ENCODE peak calls at places on chromosomes 4 and X, in nine cellular contexts. One of them, this sample, is unnamed.

GRCh38 chr4:117831060-117831683 is 203.1 kb upstream of the NDST3 start:
- DNase-seq in adrenal gland: no peak
- DNase-seq in activated CD8-positive, alpha-beta memory T cell treated with anti-CD3 and anti-CD28 coated beads for 48 hours: no peak
- DNase-seq in CD8-positive, alpha-beta T cell: no peak
- DNase-seq in SW480: no peak
- DNase-seq in stromal cell of bone marrow: no peak
- DNase-seq in hepatocyte: no peak
- DNase-seq in neural crest cell: no peak
- DNase-seq in dorsolateral prefrontal cortex: no peak
- DNase-seq in this sample: no peak

GRCh38 chr4:115664285-115664684 is 550.9 kb upstream of the NDST4 start:
- DNase-seq in adrenal gland: no peak
- DNase-seq in activated CD8-positive, alpha-beta memory T cell treated with anti-CD3 and anti-CD28 coated beads for 48 hours: no peak
- DNase-seq in CD8-positive, alpha-beta T cell: no peak
- DNase-seq in SW480: no peak
- DNase-seq in stromal cell of bone marrow: no peak
- DNase-seq in hepatocyte: peak
- DNase-seq in neural crest cell: no peak
- DNase-seq in dorsolateral prefrontal cortex: no peak
- DNase-seq in this sample: no peak

GRCh38 chr4:38804654-38805295 is at the start of gene TLR1:
- DNase-seq in adrenal gland: no peak
- DNase-seq in activated CD8-positive, alpha-beta memory T cell treated with anti-CD3 and anti-CD28 coated beads for 48 hours: no peak
- DNase-seq in CD8-positive, alpha-beta T cell: no peak
- DNase-seq in SW480: peak
- DNase-seq in stromal cell of bone marrow: peak
- DNase-seq in hepatocyte: peak
- DNase-seq in neural crest cell: no peak
- DNase-seq in dorsolateral prefrontal cortex: no peak
- DNase-seq in this sample: no peak

GRCh38 chr4:4518747-4519146 is 23.1 kb downstream of the STX18 start:
- DNase-seq in adrenal gland: no peak
- DNase-seq in activated CD8-positive, alpha-beta memory T cell treated with anti-CD3 and anti-CD28 coated beads for 48 hours: no peak
- DNase-seq in CD8-positive, alpha-beta T cell: no peak
- DNase-seq in SW480: no peak
- DNase-seq in stromal cell of bone marrow: no peak
- DNase-seq in hepatocyte: no peak
- DNase-seq in neural crest cell: no peak
- DNase-seq in dorsolateral prefrontal cortex: no peak
- DNase-seq in this sample: no peak

GRCh38 chr4:53346920-53347852 is 18.7 kb downstream of the SCFD2 start:
- DNase-seq in adrenal gland: no peak
- DNase-seq in activated CD8-positive, alpha-beta memory T cell treated with anti-CD3 and anti-CD28 coated beads for 48 hours: no peak
- DNase-seq in CD8-positive, alpha-beta T cell: no peak
- DNase-seq in SW480: no peak
- DNase-seq in stromal cell of bone marrow: peak
- DNase-seq in hepatocyte: no peak
- DNase-seq in neural crest cell: no peak
- DNase-seq in dorsolateral prefrontal cortex: no peak
- DNase-seq in this sample: no peak

GRCh38 chrX:153708415-153708814 is 15.8 kb downstream of the BCAP31 start:
- DNase-seq in adrenal gland: peak
- DNase-seq in activated CD8-positive, alpha-beta memory T cell treated with anti-CD3 and anti-CD28 coated beads for 48 hours: no peak
- DNase-seq in CD8-positive, alpha-beta T cell: peak
- DNase-seq in SW480: peak
- DNase-seq in stromal cell of bone marrow: peak
- DNase-seq in hepatocyte: peak
- DNase-seq in neural crest cell: peak
- DNase-seq in dorsolateral prefrontal cortex: peak
- DNase-seq in this sample: peak

GRCh38 chr4:89640620-89641366 is 196.2 kb downstream of the SNCA start:
- DNase-seq in adrenal gland: peak
- DNase-seq in activated CD8-positive, alpha-beta memory T cell treated with anti-CD3 and anti-CD28 coated beads for 48 hours: no peak
- DNase-seq in CD8-positive, alpha-beta T cell: no peak
- DNase-seq in SW480: peak
- DNase-seq in stromal cell of bone marrow: peak
- DNase-seq in hepatocyte: peak
- DNase-seq in neural crest cell: peak
- DNase-seq in dorsolateral prefrontal cortex: no peak
- DNase-seq in this sample: peak

GRCh38 chr4:62528874-62529273 is 1328.7 kb downstream of the ADGRL3 start:
- DNase-seq in adrenal gland: no peak
- DNase-seq in activated CD8-positive, alpha-beta memory T cell treated with anti-CD3 and anti-CD28 coated beads for 48 hours: no peak
- DNase-seq in CD8-positive, alpha-beta T cell: no peak
- DNase-seq in SW480: no peak
- DNase-seq in stromal cell of bone marrow: no peak
- DNase-seq in hepatocyte: no peak
- DNase-seq in neural crest cell: no peak
- DNase-seq in dorsolateral prefrontal cortex: no peak
- DNase-seq in this sample: no peak

GRCh38 chr4:186298034-186298647 is 32.2 kb downstream of the F11 start:
- DNase-seq in adrenal gland: no peak
- DNase-seq in activated CD8-positive, alpha-beta memory T cell treated with anti-CD3 and anti-CD28 coated beads for 48 hours: no peak
- DNase-seq in CD8-positive, alpha-beta T cell: no peak
- DNase-seq in SW480: no peak
- DNase-seq in stromal cell of bone marrow: no peak
- DNase-seq in hepatocyte: peak
- DNase-seq in neural crest cell: no peak
- DNase-seq in dorsolateral prefrontal cortex: no peak
- DNase-seq in this sample: peak

GRCh38 chrX:11422529-11422857 is 129.3 kb downstream of the AMELX start:
- DNase-seq in adrenal gland: no peak
- DNase-seq in activated CD8-positive, alpha-beta memory T cell treated with anti-CD3 and anti-CD28 coated beads for 48 hours: no peak
- DNase-seq in CD8-positive, alpha-beta T cell: no peak
- DNase-seq in SW480: no peak
- DNase-seq in stromal cell of bone marrow: no peak
- DNase-seq in hepatocyte: no peak
- DNase-seq in neural crest cell: no peak
- DNase-seq in dorsolateral prefrontal cortex: no peak
- DNase-seq in this sample: no peak

GRCh38 chrX:71198066-71198465 is 25.0 kb upstream of the GJB1 start:
- DNase-seq in adrenal gland: no peak
- DNase-seq in activated CD8-positive, alpha-beta memory T cell treated with anti-CD3 and anti-CD28 coated beads for 48 hours: no peak
- DNase-seq in CD8-positive, alpha-beta T cell: no peak
- DNase-seq in SW480: no peak
- DNase-seq in stromal cell of bone marrow: no peak
- DNase-seq in hepatocyte: no peak
- DNase-seq in neural crest cell: no peak
- DNase-seq in dorsolateral prefrontal cortex: no peak
- DNase-seq in this sample: no peak

GRCh38 chrX:123814343-123814742 is 45.5 kb upstream of the XIAP start:
- DNase-seq in adrenal gland: no peak
- DNase-seq in activated CD8-positive, alpha-beta memory T cell treated with anti-CD3 and anti-CD28 coated beads for 48 hours: no peak
- DNase-seq in CD8-positive, alpha-beta T cell: no peak
- DNase-seq in SW480: peak
- DNase-seq in stromal cell of bone marrow: no peak
- DNase-seq in hepatocyte: no peak
- DNase-seq in neural crest cell: no peak
- DNase-seq in dorsolateral prefrontal cortex: no peak
- DNase-seq in this sample: no peak

GRCh38 chrX:1262369-1262768 is 6.2 kb upstream of the CSF2RA start:
- DNase-seq in adrenal gland: no peak
- DNase-seq in activated CD8-positive, alpha-beta memory T cell treated with anti-CD3 and anti-CD28 coated beads for 48 hours: no peak
- DNase-seq in CD8-positive, alpha-beta T cell: no peak
- DNase-seq in SW480: no peak
- DNase-seq in stromal cell of bone marrow: no peak
- DNase-seq in hepatocyte: no peak
- DNase-seq in neural crest cell: no peak
- DNase-seq in dorsolateral prefrontal cortex: no peak
- DNase-seq in this sample: peak

GRCh38 chr4:140091305-140091704 is 62.7 kb downstream of the MAML3 start:
- DNase-seq in adrenal gland: no peak
- DNase-seq in activated CD8-positive, alpha-beta memory T cell treated with anti-CD3 and anti-CD28 coated beads for 48 hours: no peak
- DNase-seq in CD8-positive, alpha-beta T cell: no peak
- DNase-seq in SW480: no peak
- DNase-seq in stromal cell of bone marrow: no peak
- DNase-seq in hepatocyte: no peak
- DNase-seq in neural crest cell: no peak
- DNase-seq in dorsolateral prefrontal cortex: no peak
- DNase-seq in this sample: no peak

GRCh38 chr4:165207016-165207430 is 338 bp upstream of the KLHL2 start:
- DNase-seq in adrenal gland: peak
- DNase-seq in activated CD8-positive, alpha-beta memory T cell treated with anti-CD3 and anti-CD28 coated beads for 48 hours: no peak
- DNase-seq in CD8-positive, alpha-beta T cell: no peak
- DNase-seq in SW480: peak
- DNase-seq in stromal cell of bone marrow: no peak
- DNase-seq in hepatocyte: peak
- DNase-seq in neural crest cell: no peak
- DNase-seq in dorsolateral prefrontal cortex: no peak
- DNase-seq in this sample: peak

GRCh38 chrX:14899607-14900006 is 26.4 kb downstream of the MOSPD2 start:
- DNase-seq in adrenal gland: no peak
- DNase-seq in activated CD8-positive, alpha-beta memory T cell treated with anti-CD3 and anti-CD28 coated beads for 48 hours: no peak
- DNase-seq in CD8-positive, alpha-beta T cell: no peak
- DNase-seq in SW480: peak
- DNase-seq in stromal cell of bone marrow: peak
- DNase-seq in hepatocyte: peak
- DNase-seq in neural crest cell: no peak
- DNase-seq in dorsolateral prefrontal cortex: no peak
- DNase-seq in this sample: no peak

GRCh38 chr4:6271701-6272465 is 2.2 kb downstream of the WFS1 start:
- DNase-seq in adrenal gland: peak
- DNase-seq in activated CD8-positive, alpha-beta memory T cell treated with anti-CD3 and anti-CD28 coated beads for 48 hours: no peak
- DNase-seq in CD8-positive, alpha-beta T cell: no peak
- DNase-seq in SW480: peak
- DNase-seq in stromal cell of bone marrow: no peak
- DNase-seq in hepatocyte: no peak
- DNase-seq in neural crest cell: no peak
- DNase-seq in dorsolateral prefrontal cortex: no peak
- DNase-seq in this sample: no peak

GRCh38 chrX:106263817-106264216 is 95.7 kb downstream of the PWWP3B start:
- DNase-seq in adrenal gland: peak
- DNase-seq in activated CD8-positive, alpha-beta memory T cell treated with anti-CD3 and anti-CD28 coated beads for 48 hours: no peak
- DNase-seq in CD8-positive, alpha-beta T cell: no peak
- DNase-seq in SW480: no peak
- DNase-seq in stromal cell of bone marrow: no peak
- DNase-seq in hepatocyte: no peak
- DNase-seq in neural crest cell: no peak
- DNase-seq in dorsolateral prefrontal cortex: no peak
- DNase-seq in this sample: no peak

GRCh38 chr4:171876636-171877035 is 63.4 kb downstream of the GALNTL6 start:
- DNase-seq in adrenal gland: no peak
- DNase-seq in activated CD8-positive, alpha-beta memory T cell treated with anti-CD3 and anti-CD28 coated beads for 48 hours: no peak
- DNase-seq in CD8-positive, alpha-beta T cell: no peak
- DNase-seq in SW480: no peak
- DNase-seq in stromal cell of bone marrow: no peak
- DNase-seq in hepatocyte: no peak
- DNase-seq in neural crest cell: no peak
- DNase-seq in dorsolateral prefrontal cortex: no peak
- DNase-seq in this sample: no peak

GRCh38 chr4:146945556-146946374 is at the start of gene TTC29:
- DNase-seq in adrenal gland: peak
- DNase-seq in activated CD8-positive, alpha-beta memory T cell treated with anti-CD3 and anti-CD28 coated beads for 48 hours: peak
- DNase-seq in CD8-positive, alpha-beta T cell: peak
- DNase-seq in SW480: peak
- DNase-seq in stromal cell of bone marrow: peak
- DNase-seq in hepatocyte: peak
- DNase-seq in neural crest cell: peak
- DNase-seq in dorsolateral prefrontal cortex: peak
- DNase-seq in this sample: peak

GRCh38 chr4:8244931-8245460 is 24.6 kb upstream of the HTRA3 start:
- DNase-seq in adrenal gland: no peak
- DNase-seq in activated CD8-positive, alpha-beta memory T cell treated with anti-CD3 and anti-CD28 coated beads for 48 hours: no peak
- DNase-seq in CD8-positive, alpha-beta T cell: no peak
- DNase-seq in SW480: no peak
- DNase-seq in stromal cell of bone marrow: no peak
- DNase-seq in hepatocyte: no peak
- DNase-seq in neural crest cell: no peak
- DNase-seq in dorsolateral prefrontal cortex: no peak
- DNase-seq in this sample: no peak

GRCh38 chr4:8577046-8577445 is 3.1 kb upstream of the GPR78 start:
- DNase-seq in adrenal gland: no peak
- DNase-seq in activated CD8-positive, alpha-beta memory T cell treated with anti-CD3 and anti-CD28 coated beads for 48 hours: no peak
- DNase-seq in CD8-positive, alpha-beta T cell: no peak
- DNase-seq in SW480: no peak
- DNase-seq in stromal cell of bone marrow: no peak
- DNase-seq in hepatocyte: no peak
- DNase-seq in neural crest cell: no peak
- DNase-seq in dorsolateral prefrontal cortex: no peak
- DNase-seq in this sample: no peak

GRCh38 chr4:86870442-86871069 is 21.4 kb upstream of the SLC10A6 start:
- DNase-seq in adrenal gland: no peak
- DNase-seq in activated CD8-positive, alpha-beta memory T cell treated with anti-CD3 and anti-CD28 coated beads for 48 hours: no peak
- DNase-seq in CD8-positive, alpha-beta T cell: no peak
- DNase-seq in SW480: no peak
- DNase-seq in stromal cell of bone marrow: no peak
- DNase-seq in hepatocyte: no peak
- DNase-seq in neural crest cell: no peak
- DNase-seq in dorsolateral prefrontal cortex: no peak
- DNase-seq in this sample: no peak

GRCh38 chr4:2842667-2843022 is 999 bp upstream of the ADD1 start:
- DNase-seq in adrenal gland: no peak
- DNase-seq in activated CD8-positive, alpha-beta memory T cell treated with anti-CD3 and anti-CD28 coated beads for 48 hours: no peak
- DNase-seq in CD8-positive, alpha-beta T cell: no peak
- DNase-seq in SW480: no peak
- DNase-seq in stromal cell of bone marrow: no peak
- DNase-seq in hepatocyte: no peak
- DNase-seq in neural crest cell: no peak
- DNase-seq in dorsolateral prefrontal cortex: no peak
- DNase-seq in this sample: peak

GRCh38 chr4:163681208-163681821 is 186.8 kb downstream of the TMA16 start:
- DNase-seq in adrenal gland: peak
- DNase-seq in activated CD8-positive, alpha-beta memory T cell treated with anti-CD3 and anti-CD28 coated beads for 48 hours: no peak
- DNase-seq in CD8-positive, alpha-beta T cell: peak
- DNase-seq in SW480: peak
- DNase-seq in stromal cell of bone marrow: no peak
- DNase-seq in hepatocyte: peak
- DNase-seq in neural crest cell: peak
- DNase-seq in dorsolateral prefrontal cortex: no peak
- DNase-seq in this sample: no peak

GRCh38 chr4:101651778-101652177 is 138.8 kb upstream of the BANK1 start:
- DNase-seq in adrenal gland: no peak
- DNase-seq in activated CD8-positive, alpha-beta memory T cell treated with anti-CD3 and anti-CD28 coated beads for 48 hours: no peak
- DNase-seq in CD8-positive, alpha-beta T cell: no peak
- DNase-seq in SW480: no peak
- DNase-seq in stromal cell of bone marrow: no peak
- DNase-seq in hepatocyte: no peak
- DNase-seq in neural crest cell: no peak
- DNase-seq in dorsolateral prefrontal cortex: no peak
- DNase-seq in this sample: no peak

GRCh38 chr4:155207534-155208257 is 740 bp upstream of the NPY2R start:
- DNase-seq in adrenal gland: no peak
- DNase-seq in activated CD8-positive, alpha-beta memory T cell treated with anti-CD3 and anti-CD28 coated beads for 48 hours: no peak
- DNase-seq in CD8-positive, alpha-beta T cell: no peak
- DNase-seq in SW480: no peak
- DNase-seq in stromal cell of bone marrow: no peak
- DNase-seq in hepatocyte: peak
- DNase-seq in neural crest cell: peak
- DNase-seq in dorsolateral prefrontal cortex: no peak
- DNase-seq in this sample: peak

GRCh38 chr4:183806341-183806740 is 98.8 kb upstream of the STOX2 start:
- DNase-seq in adrenal gland: no peak
- DNase-seq in activated CD8-positive, alpha-beta memory T cell treated with anti-CD3 and anti-CD28 coated beads for 48 hours: no peak
- DNase-seq in CD8-positive, alpha-beta T cell: no peak
- DNase-seq in SW480: no peak
- DNase-seq in stromal cell of bone marrow: no peak
- DNase-seq in hepatocyte: no peak
- DNase-seq in neural crest cell: no peak
- DNase-seq in dorsolateral prefrontal cortex: no peak
- DNase-seq in this sample: no peak

GRCh38 chr4:150176559-150176958 is 98.3 kb downstream of the DCLK2 start:
- DNase-seq in adrenal gland: no peak
- DNase-seq in activated CD8-positive, alpha-beta memory T cell treated with anti-CD3 and anti-CD28 coated beads for 48 hours: no peak
- DNase-seq in CD8-positive, alpha-beta T cell: no peak
- DNase-seq in SW480: no peak
- DNase-seq in stromal cell of bone marrow: peak
- DNase-seq in hepatocyte: peak
- DNase-seq in neural crest cell: no peak
- DNase-seq in dorsolateral prefrontal cortex: no peak
- DNase-seq in this sample: no peak

GRCh38 chrX:39162322-39162721 is 361.1 kb downstream of the MID1IP1 start:
- DNase-seq in adrenal gland: no peak
- DNase-seq in activated CD8-positive, alpha-beta memory T cell treated with anti-CD3 and anti-CD28 coated beads for 48 hours: no peak
- DNase-seq in CD8-positive, alpha-beta T cell: peak
- DNase-seq in SW480: no peak
- DNase-seq in stromal cell of bone marrow: no peak
- DNase-seq in hepatocyte: peak
- DNase-seq in neural crest cell: peak
- DNase-seq in dorsolateral prefrontal cortex: no peak
- DNase-seq in this sample: peak

GRCh38 chr4:20883677-20884076 is 183.4 kb downstream of the PACRGL start:
- DNase-seq in adrenal gland: no peak
- DNase-seq in activated CD8-positive, alpha-beta memory T cell treated with anti-CD3 and anti-CD28 coated beads for 48 hours: no peak
- DNase-seq in CD8-positive, alpha-beta T cell: no peak
- DNase-seq in SW480: no peak
- DNase-seq in stromal cell of bone marrow: no peak
- DNase-seq in hepatocyte: no peak
- DNase-seq in neural crest cell: no peak
- DNase-seq in dorsolateral prefrontal cortex: no peak
- DNase-seq in this sample: no peak